ENCODE peak calls at places on chromosomes 12 and 14, in seven cellular contexts. K is fibroblast of lung; O is neural progenitor cell; A is colonic mucosa; X is CD4-positive, CD25-positive, alpha-beta regulatory T cell; Y is adrenal gland; Z is pancreas. E is an unnamed sample. For H3K9me3, the result is how much of the 10 kb centered on the place peaks cover.

GRCh38 chr14:63992858-63993257 is 140.1 kb downstream of the SYNE2 start:
- DNase-seq in Y (no peak), Z (no peak), O (no peak), X (no peak), A (no peak), K (no peak), E (no peak)

GRCh38 chr12:120709976-120710804 is at the start of gene UNC119B:
- DNase-seq in A (peak), X (peak), Z (peak), O (peak), K (no peak), Y (peak), E (peak)

GRCh38 chr12:120856980-120857379 is 47.2 kb downstream of the SPPL3 start:
- DNase-seq in X (peak), Z (no peak), O (no peak), K (no peak), A (no peak), Y (no peak), E (no peak)

GRCh38 chr12:85621041-85621440 is 215.2 kb downstream of the RASSF9 start:
- DNase-seq in K (no peak), X (no peak), Z (no peak), Y (no peak), A (no peak), O (no peak), E (no peak)

GRCh38 chr12:76006028-76006916 is 25.3 kb downstream of the PHLDA1 start:
- DNase-seq in K (no peak), Y (no peak), A (no peak), O (no peak), Z (no peak), X (no peak), E (no peak)

GRCh38 chr12:55700255-55701018 is 7.3 kb downstream of the ITGA7 start:
- DNase-seq in K (peak), Z (peak), X (no peak), Y (no peak), A (no peak), O (no peak), E (no peak)

GRCh38 chr12:14952295-14952995 is 9.0 kb downstream of the ARHGDIB start:
- DNase-seq in Z (no peak), Y (no peak), O (no peak), A (peak), K (peak), X (peak), E (no peak)

GRCh38 chr12:54824402-54824801 is 29.9 kb upstream of the MUCL1 start:
- DNase-seq in Z (no peak), A (no peak), X (no peak), K (no peak), O (no peak), Y (no peak), E (no peak)

DNA sequence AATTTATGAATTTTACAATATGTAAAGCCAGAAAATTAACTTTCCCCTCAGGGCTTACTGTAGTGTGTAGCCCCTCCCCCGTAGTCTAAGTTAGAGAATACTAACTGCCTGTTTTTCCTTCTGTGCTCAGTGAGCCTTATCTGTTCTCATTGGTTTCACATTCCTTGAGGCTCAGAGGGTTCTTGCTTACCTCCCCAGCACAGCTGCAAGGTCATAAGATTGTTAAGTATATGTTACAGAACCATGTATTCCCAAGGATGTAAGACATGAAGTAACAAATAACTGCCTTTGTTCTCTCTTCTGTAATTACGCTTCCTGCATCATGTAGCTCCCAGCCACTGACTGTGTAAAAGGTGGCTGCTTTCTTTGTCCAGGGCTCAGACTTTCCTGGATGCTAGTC is 1351.1 kb downstream of the TMEM121 start:
- DNase-seq in A (no peak), Y (no peak), X (no peak), O (no peak), K (no peak), Z (no peak), E (no peak)
- H3K9me3 ChIP-seq in A (under half), Y (under half), X (under half), O (under half), K (under half), Z (under half), E (under half)

GRCh38 chr14:68464716-68465115 is 328.2 kb downstream of the ZFP36L1 start:
- DNase-seq in X (no peak), A (no peak), O (no peak), Z (no peak), Y (no peak), K (peak), E (no peak)
- H3K27ac ChIP-seq in X (no peak), A (no peak), O (no peak), Z (no peak), Y (no peak), K (no peak), E (no peak)

DNA sequence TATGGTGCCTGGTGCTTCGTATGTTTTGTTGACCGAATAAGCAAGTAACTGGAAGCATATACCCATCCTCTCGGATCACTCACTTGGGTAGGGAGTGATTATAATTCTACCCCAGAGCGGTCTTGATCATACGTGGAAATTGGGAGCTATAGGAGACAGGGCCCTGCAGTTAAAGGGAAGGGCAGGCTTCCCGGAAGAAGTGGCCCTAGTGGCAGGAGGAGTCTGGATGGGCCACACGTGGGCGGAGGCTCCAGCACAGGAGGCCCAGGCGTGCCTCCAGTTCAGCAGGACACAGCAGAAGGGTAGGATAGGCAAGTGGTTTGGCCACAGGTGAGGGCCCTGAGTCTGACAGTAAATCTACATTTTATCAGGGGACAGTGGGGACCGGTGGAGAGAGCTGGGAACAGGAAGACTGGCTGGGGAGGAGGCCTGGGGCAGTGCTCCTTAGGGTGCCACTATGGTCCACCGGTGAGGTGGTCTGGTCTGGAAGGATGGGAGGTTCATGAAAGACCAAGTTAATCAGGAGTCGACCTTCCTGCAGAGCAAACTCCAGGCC is 23.5 kb upstream of the YY1 start:
- DNase-seq in Y (no peak), K (no peak), O (no peak), Z (no peak), X (no peak), A (peak), E (no peak)
- H3K4me3 ChIP-seq in Y (no peak), K (no peak), O (no peak), Z (no peak), X (no peak), A (no peak), E (no peak)

DNA sequence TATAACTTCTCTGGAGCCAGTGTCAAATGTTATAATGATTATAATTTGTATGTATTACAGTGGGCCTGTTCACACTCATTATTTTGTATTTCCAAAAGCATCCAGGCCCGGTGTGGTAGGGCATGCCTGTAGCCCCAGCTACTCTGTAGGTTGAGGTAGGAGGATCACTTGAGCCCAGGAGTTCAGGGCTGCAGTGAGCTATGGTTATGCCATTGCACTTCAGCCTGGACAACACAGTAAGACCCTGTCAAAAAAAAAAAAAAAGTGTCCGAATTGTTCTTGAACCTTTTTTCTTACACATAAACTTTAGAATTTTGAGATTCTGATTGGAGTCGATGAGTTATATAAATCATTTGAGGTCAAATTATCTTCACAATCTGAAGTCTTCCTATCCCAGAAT is 1.0 kb downstream of the ZNF84 start:
- DNase-seq in Z (no peak), K (no peak), Y (no peak), A (no peak), O (no peak), X (no peak), E (no peak)
- H3K9me3 ChIP-seq in Z (under half), K (under half), Y (under half), A (under half), O (half or more), X (half or more), E (under half)